ENCODE peak calls at places on chromosome 4, in five cellular contexts. Q is OCI-LY7, S is MM.1S, O is GM23248, V is SK-N-SH. Z is an unnamed sample.

GRCh38 chr4:92163348-92163747 is 140.4 kb upstream of the GRID2 start:
- DNase-seq in O (peak), V (no peak), S (peak), Q (peak), Z (peak)

GRCh38 chr4:114257516-114257915 is 278.1 kb upstream of the ARSJ start:
- DNase-seq in Q (no peak), V (no peak), S (no peak), O (peak), Z (no peak)

GRCh38 chr4:25096553-25097443 is 63.5 kb downstream of the SEPSECS start:
- DNase-seq in O (no peak), S (no peak), Q (no peak), V (no peak), Z (no peak)

GRCh38 chr4:41505161-41505653 is 32.8 kb upstream of the LIMCH1 start:
- DNase-seq in Q (no peak), V (peak), O (peak), S (no peak), Z (no peak)

GRCh38 chr4:81359207-81359606 is 112.5 kb downstream of the RASGEF1B start:
- DNase-seq in Q (no peak), O (peak), V (no peak), S (no peak), Z (no peak)

GRCh38 chr4:24419147-24420034 is 165.0 kb downstream of the DHX15 start:
- DNase-seq in O (peak), V (peak), S (peak), Q (peak), Z (peak)

GRCh38 chr4:28973591-28974350 is 1746.4 kb upstream of the PCDH7 start:
- DNase-seq in V (no peak), Q (no peak), S (no peak), O (peak), Z (no peak)

GRCh38 chr4:124061413-124061812 is 651.1 kb downstream of the ANKRD50 start:
- DNase-seq in Q (no peak), O (peak), V (no peak), S (no peak), Z (no peak)

GRCh38 chr4:10983274-10983673 is 298.7 kb upstream of the CLNK start:
- DNase-seq in Q (peak), O (no peak), S (peak), V (no peak), Z (no peak)

GRCh38 chr4:130214268-130214667 is 1118.3 kb downstream of the C4orf33 start:
- DNase-seq in V (no peak), S (peak), Q (no peak), O (no peak), Z (no peak)

GRCh38 chr4:55079451-55080173 is 45.8 kb downstream of the KDR start:
- DNase-seq in V (no peak), O (peak), S (no peak), Q (no peak), Z (no peak)

GRCh38 chr4:54322817-54323417 is 93.8 kb downstream of the PDGFRA start:
- DNase-seq in S (peak), Q (peak), V (peak), O (peak), Z (peak)

GRCh38 chr4:188452097-188452496 is 312.9 kb downstream of the TRIML1 start:
- DNase-seq in Q (no peak), V (no peak), S (no peak), O (no peak), Z (peak)

GRCh38 chr4:153794001-153794400 is 5.1 kb upstream of the SFRP2 start:
- DNase-seq in S (no peak), O (no peak), V (no peak), Q (no peak), Z (no peak)

GRCh38 chr4:174474457-174475075 is 47.7 kb downstream of the HPGD start:
- DNase-seq in O (no peak), Q (no peak), V (no peak), S (no peak), Z (peak)

GRCh38 chr4:152138451-152138850 is 377.6 kb upstream of the GATB start:
- DNase-seq in Q (no peak), V (no peak), S (no peak), O (no peak), Z (no peak)

GRCh38 chr4:35124116-35124515 is 1120.2 kb downstream of the ARAP2 start:
- DNase-seq in V (no peak), S (no peak), Q (no peak), O (no peak), Z (no peak)

GRCh38 chr4:86155766-86156165 is 204.1 kb downstream of the MAPK10 start:
- DNase-seq in S (no peak), V (no peak), Q (no peak), O (no peak), Z (no peak)

GRCh38 chr4:108861339-108861738 is 98.5 kb upstream of the ETNPPL start:
- DNase-seq in S (no peak), O (peak), Q (no peak), V (no peak), Z (peak)

GRCh38 chr4:151485541-151486131 is 76.7 kb downstream of the FHIP1A start:
- DNase-seq in S (no peak), Q (no peak), V (no peak), O (peak), Z (peak)

GRCh38 chr4:127007336-127007735 is 625.4 kb upstream of the INTU start:
- DNase-seq in Q (no peak), O (no peak), S (no peak), V (no peak), Z (no peak)

GRCh38 chr4:36224969-36225903 is 19.1 kb downstream of the ARAP2 start:
- DNase-seq in O (no peak), Q (no peak), S (no peak), V (no peak), Z (no peak)

GRCh38 chr4:1097553-1097952 is 15.8 kb downstream of the RNF212 start:
- DNase-seq in S (no peak), Q (no peak), V (no peak), O (no peak), Z (no peak)

GRCh38 chr4:15550491-15550890 is 80.8 kb downstream of the CC2D2A start:
- DNase-seq in V (no peak), Q (no peak), S (no peak), O (no peak), Z (no peak)

GRCh38 chr4:184617611-184618196 is 31.5 kb downstream of the CASP3 start:
- DNase-seq in O (no peak), V (no peak), Q (no peak), S (no peak), Z (peak)

DNA sequence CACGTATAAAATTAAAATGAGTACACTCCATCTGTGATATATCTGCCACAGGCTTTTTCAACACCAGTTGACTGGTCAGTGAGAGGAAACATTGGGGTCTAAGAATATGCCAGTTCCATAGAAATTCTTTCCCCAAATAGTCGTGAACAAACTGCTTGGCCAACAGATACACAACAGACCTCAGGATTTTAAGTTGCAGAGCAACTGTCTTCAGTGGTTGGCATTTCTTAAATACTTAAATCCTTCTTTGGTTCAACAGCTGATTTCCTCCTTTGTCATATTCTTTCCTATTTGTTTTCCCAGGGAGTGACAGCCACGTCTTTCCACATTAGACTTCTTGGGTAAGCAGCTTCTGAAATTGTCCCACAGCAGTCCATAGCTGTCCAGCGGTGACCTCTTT is 7.0 kb upstream of the DDX60 start:
- DNase-seq in V (no peak), S (no peak), O (no peak), Q (no peak), Z (no peak)
- TF ChIP-seq EZH2phosphoT487 in V (no peak), S (no peak), O (no peak), Q (no peak), Z (no peak)

GRCh38 chr4:168524897-168525296 is 28.0 kb downstream of the PALLD start:
- DNase-seq in O (no peak), S (no peak), Q (no peak), V (no peak), Z (no peak)
- TF ChIP-seq EZH2phosphoT487 in O (no peak), S (no peak), Q (no peak), V (no peak), Z (no peak)

DNA sequence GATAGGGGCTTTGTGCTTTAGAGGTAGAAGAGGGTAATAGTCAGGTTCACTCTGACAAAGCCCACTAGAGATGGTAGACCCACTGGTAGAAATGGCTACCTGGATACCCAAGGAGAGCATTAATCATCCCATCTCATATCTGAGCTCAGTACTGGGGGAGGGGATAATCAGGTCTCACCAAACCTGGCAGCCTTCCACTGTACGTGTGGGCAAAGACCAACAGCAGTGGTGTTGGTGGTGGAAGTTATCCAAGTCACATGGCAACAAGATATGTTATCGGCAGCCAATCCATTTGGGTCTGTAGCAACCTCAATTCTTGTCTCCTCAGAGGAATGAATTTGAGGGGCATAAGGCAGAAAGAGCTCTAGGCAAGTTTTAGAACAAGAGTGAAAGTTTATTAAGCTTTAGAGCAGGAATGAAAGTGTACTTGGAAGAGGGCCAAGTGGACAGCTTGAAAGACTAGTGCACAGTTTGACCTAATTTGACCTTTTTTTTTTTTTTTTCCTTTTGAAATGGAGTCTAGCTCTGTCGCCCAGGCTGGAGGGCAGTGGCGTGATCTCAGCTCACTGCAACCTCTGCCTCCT is 67.0 kb upstream of the CXCL13 start:
- DNase-seq in S (peak), Q (no peak), O (no peak), V (no peak), Z (no peak)
- TF ChIP-seq EZH2phosphoT487 in S (no peak), Q (no peak), O (no peak), V (no peak), Z (no peak)

DNA sequence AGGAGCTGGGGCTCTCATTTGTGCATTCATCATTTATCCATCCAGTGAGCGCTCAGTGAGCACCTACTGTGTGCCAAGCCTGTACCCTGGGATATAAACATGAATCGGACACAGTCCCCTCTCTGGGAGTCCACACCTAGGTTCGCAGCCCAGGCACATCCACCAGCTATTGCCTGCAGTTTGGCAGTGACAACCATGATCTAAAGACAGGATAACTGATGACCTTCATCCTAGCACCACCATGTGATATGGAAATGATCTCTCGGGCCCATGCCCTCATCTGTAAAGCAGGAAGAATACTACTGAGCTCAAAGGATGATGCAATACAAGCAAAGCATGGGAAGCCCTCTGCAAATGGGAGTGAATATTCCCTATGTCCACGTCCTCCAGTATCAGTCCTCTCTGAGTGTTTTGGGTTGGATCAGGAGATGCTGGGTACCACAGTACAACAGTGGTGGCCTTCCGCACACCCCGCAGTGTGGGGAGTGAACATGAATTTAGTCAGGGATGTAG is 80.9 kb upstream of the MSX1 start:
- DNase-seq in V (no peak), O (no peak), Q (no peak), S (no peak), Z (no peak)
- TF ChIP-seq EZH2phosphoT487 in V (no peak), O (no peak), Q (no peak), S (no peak), Z (no peak)

DNA sequence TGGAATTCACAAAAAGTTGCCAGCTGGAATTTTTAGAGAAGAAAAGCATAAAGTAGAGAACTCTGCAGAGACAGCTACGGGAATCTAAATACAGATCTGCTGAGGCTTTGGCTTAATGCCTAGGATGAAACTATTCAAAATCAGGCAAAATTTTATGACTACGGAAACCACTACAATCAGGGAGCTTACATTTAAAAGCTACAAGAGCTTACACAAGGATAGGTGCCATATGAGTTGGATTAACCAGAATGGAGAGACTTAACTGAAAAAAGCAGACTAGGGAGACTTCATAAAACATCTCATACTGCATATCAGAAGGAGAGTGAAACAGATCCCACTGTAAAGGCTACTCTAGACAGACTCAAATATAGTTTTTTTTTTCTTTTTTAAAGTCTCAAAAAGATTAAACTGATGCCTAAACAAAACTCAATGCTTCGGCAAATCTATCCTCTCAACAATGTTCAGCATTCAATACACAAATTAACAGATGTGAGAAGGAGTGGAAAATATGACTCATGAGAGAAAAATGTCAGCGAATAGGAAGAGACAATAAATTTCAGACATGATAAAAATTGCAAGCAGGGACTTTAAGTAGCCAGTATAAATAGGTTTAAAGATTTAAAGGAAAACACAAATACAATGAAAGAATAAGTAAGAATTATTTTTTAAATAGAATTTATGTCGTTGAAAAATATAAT is 586.0 kb downstream of the FSTL5 start:
- DNase-seq in V (no peak), O (peak), S (no peak), Q (no peak), Z (no peak)
- TF ChIP-seq EZH2phosphoT487 in V (no peak), O (no peak), S (no peak), Q (no peak), Z (no peak)